ENCODE peak calls at places on chromosomes 12 and 14, in four cellular contexts. P is GM06990, E is fibroblast of lung, F is neuronal stem cell. O is an unnamed sample.

GRCh38 chr14:26522985-26523384 is 74.8 kb downstream of the NOVA1 start:
- DNase-seq in E (peak), P (no peak), F (no peak), O (peak)

GRCh38 chr12:6065872-6066217 is 58.6 kb downstream of the VWF start:
- DNase-seq in P (no peak), F (no peak), E (peak), O (no peak)

GRCh38 chr12:52573306-52573705 is 337 bp downstream of the KRT74 start:
- DNase-seq in E (no peak), P (no peak), F (no peak), O (no peak)

GRCh38 chr14:51368721-51369163 is 128.7 kb downstream of the TMX1 start:
- DNase-seq in F (no peak), P (no peak), E (peak), O (peak)

GRCh38 chr12:123532808-123533649 is 490 bp downstream of the RILPL1 start:
- DNase-seq in F (peak), P (peak), E (peak), O (peak)

GRCh38 chr12:116556964-116557706 is 2.0 kb upstream of the MAP1LC3B2 start:
- DNase-seq in E (no peak), P (no peak), F (no peak), O (no peak)

GRCh38 chr14:59511916-59512530 is 27.7 kb downstream of the JKAMP start:
- DNase-seq in E (no peak), P (no peak), F (peak), O (peak)

GRCh38 chr12:75812341-75813018 is 219.1 kb downstream of the PHLDA1 start:
- DNase-seq in E (peak), F (no peak), P (peak), O (peak)

GRCh38 chr12:25526778-25527177 is 26.3 kb downstream of the LMNTD1 start:
- DNase-seq in E (peak), P (no peak), F (no peak), O (no peak)

GRCh38 chr14:104436047-104436531 is 143.5 kb upstream of the C14orf180 start:
- DNase-seq in E (peak), P (no peak), F (no peak), O (peak)

GRCh38 chr12:125936502-125936901 is 871.3 kb downstream of the AACS start:
- DNase-seq in P (no peak), E (no peak), F (no peak), O (no peak)

GRCh38 chr14:69854598-69854997 is 24.6 kb upstream of the SMOC1 start:
- DNase-seq in F (no peak), E (no peak), P (no peak), O (no peak)

GRCh38 chr12:90833228-90833627 is 121.7 kb downstream of the CCER1 start:
- DNase-seq in E (no peak), P (no peak), F (no peak), O (no peak)

GRCh38 chr12:83850531-83850930 is 1062.1 kb downstream of the SLC6A15 start:
- DNase-seq in E (no peak), F (no peak), P (no peak), O (no peak)

GRCh38 chr12:30700216-30700900 is 4.7 kb upstream of the IPO8 start:
- DNase-seq in F (no peak), E (peak), P (no peak), O (no peak)

GRCh38 chr12:101490286-101490920 is 15.3 kb downstream of the SPIC start:
- DNase-seq in F (peak), P (no peak), E (peak), O (peak)

GRCh38 chr12:53201170-53201541 is 5.9 kb downstream of the ITGB7 start:
- DNase-seq in E (peak), F (no peak), P (no peak), O (peak)

GRCh38 chr14:61341275-61342210 is 20.2 kb downstream of the PRKCH start:
- DNase-seq in F (no peak), P (no peak), E (no peak), O (no peak)

DNA sequence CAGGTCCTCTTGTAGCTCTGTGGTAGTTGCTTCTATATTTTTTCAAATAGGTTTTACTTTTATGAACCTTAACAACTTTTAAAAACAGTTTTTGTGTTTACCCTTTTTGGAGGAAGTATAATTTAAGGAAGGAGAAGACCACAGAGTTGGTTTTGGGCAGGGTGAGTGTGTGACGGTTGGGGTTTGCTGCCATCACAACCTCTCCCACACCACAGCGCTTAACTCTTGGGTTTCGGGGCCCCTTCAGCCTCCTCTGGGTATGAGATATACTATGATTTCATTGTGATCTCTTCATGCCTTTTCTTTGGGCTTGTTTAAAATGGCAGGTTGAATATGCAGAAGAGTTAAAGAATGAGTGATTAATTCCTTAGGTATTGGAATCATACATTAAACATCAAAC is 228.7 kb upstream of the CRY1 start:
- DNase-seq in E (no peak), P (no peak), F (no peak), O (no peak)
- H3K4me3 ChIP-seq in E (no peak), P (no peak), F (peak), O (no peak)

GRCh38 chr14:89041245-89041585 is 216.8 kb downstream of the TTC8 start:
- DNase-seq in E (no peak), F (no peak), P (no peak), O (no peak)
- H3K4me3 ChIP-seq in E (peak), F (no peak), P (no peak), O (no peak)

DNA sequence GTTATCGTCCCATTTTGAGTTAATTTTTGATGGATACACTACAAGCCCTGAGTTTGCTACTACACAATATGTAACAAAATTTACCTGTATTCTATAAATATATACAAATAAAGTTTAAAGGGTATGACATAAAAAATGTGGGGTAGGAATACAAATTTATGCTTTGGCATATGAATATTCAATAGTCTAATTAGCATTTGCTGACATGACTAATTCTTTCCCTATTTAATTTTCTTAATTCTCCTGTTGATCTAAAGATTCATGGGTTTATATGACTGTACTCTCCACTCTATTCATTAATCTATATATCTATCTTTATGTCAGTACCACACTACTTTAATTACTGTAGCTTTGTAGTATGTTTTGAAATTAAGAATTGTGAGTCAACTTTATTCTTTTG is 1840.7 kb upstream of the FLRT2 start:
- DNase-seq in E (no peak), F (no peak), P (no peak), O (no peak)
- H3K4me3 ChIP-seq in E (no peak), F (no peak), P (no peak), O (no peak)

DNA sequence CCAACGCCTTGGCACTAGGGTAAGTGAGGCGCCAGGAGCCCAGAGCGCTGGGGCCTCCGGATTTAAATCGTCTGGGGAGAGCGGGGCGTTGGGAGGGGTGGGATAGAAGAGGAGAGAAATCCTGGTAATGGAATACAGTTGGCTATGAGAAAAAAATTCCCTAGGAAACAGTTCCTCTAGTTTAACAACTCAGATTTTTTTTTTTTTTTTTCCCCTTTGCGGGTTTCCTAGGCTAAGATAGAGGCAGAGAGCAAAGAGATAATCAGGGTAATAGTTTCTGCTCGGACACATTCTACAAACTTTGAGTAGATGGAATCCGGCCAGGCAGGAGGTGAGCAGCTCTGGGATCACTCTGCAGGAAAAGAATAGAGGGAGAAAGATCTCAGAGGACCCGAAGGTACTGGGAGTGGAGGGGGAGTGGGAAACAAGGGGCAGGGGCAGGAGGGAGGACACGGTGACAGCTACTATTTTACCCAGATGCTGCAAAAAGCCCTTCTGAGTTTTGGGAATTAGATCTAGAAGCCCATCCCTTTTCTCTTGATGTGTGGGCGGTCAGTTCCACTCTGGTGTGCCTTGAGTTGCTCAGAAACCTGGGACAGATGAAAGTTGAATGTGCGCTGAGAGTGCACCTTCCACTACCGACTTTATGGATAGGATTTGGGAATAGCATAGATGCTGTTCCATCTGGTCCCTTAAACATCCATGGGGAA is 439 bp downstream of the GPRC5A start:
- DNase-seq in F (no peak), P (no peak), E (no peak), O (peak)
- H3K4me3 ChIP-seq in F (peak), P (no peak), E (peak), O (peak)

DNA sequence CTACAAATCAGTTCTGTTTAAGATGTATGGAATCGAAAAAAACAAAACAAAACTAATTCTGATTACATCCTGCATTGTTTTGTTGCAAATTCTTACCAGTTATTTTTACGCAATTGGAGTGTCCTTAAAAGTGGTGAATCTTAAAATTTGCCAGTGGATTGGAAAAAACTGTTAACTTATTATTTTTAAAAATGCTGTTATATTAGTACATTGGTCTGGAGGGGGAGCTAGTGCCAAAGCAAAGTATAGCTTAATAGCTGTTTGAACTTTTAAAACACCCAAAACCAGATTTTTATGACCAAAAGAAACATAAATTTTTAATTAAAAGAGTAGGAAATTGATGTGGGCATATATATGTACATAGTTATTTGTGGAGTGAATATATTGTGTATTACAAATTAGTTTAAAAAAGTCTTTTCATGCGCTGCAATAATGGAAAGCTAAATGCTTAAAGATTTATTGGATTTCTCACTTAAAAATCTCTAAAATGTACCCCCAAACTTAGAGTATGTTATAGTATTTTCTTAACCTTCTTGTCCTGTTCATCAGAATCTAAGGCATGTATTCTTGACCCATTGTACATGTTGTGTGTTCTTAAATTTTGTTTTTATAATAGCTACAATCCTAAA is 2.5 kb downstream of the FUT8 start:
- DNase-seq in P (no peak), F (no peak), E (peak), O (peak)
- H3K4me3 ChIP-seq in P (peak), F (no peak), E (no peak), O (no peak)

GRCh38 chr14:102471921-102472814 is 37.4 kb downstream of the ANKRD9 start:
- DNase-seq in F (no peak), P (no peak), E (no peak), O (no peak)

GRCh38 chr14:102474934-102475333 is 34.6 kb downstream of the ANKRD9 start:
- DNase-seq in F (no peak), P (no peak), E (peak), O (no peak)

GRCh38 chr14:102473559-102473958 is 36.0 kb downstream of the ANKRD9 start:
- DNase-seq in P (no peak), E (no peak), F (no peak), O (peak)

GRCh38 chr14:102469261-102469660 is 40.3 kb downstream of the ANKRD9 start:
- DNase-seq in F (no peak), P (no peak), E (no peak), O (no peak)

GRCh38 chr14:102472815-102473158 is 36.8 kb downstream of the ANKRD9 start:
- DNase-seq in P (no peak), F (no peak), E (no peak), O (no peak)
- H3K4me3 ChIP-seq in P (no peak), F (no peak), E (no peak), O (no peak)